ENCODE peak calls at places on chromosomes 5 and 9, in four cellular contexts. Q, Z, O and J are unnamed samples.
A peak's percentile ranks its signal among the peaks of the same experiment; 100 is the strongest.

GRCh38 chr5:129541648-129542251 is 81.7 kb downstream of the ADAMTS19 start:
- DNase-seq in Z (no peak), Q (no peak), O (no peak), J (peak; percentile 8)

GRCh38 chr9:37974506-37975173 is 70.7 kb upstream of the SLC25A51 start:
- DNase-seq in Z (no peak), Q (no peak), O (peak; percentile 25), J (no peak)

GRCh38 chr5:79255786-79256557 is 20.0 kb downstream of the JMY start:
- DNase-seq in Z (no peak), O (no peak), Q (no peak), J (peak; percentile 70)

GRCh38 chr5:14035859-14036440 is 91.5 kb upstream of the DNAH5 start:
- DNase-seq in Z (peak; percentile 46), O (no peak), Q (no peak), J (peak; percentile 87)

GRCh38 chr9:92734931-92735906 is 29.4 kb downstream of the BICD2 start:
- DNase-seq in Q (no peak), O (no peak), Z (no peak), J (no peak)

GRCh38 chr5:175589714-175590113 is 68.2 kb upstream of the HRH2 start:
- DNase-seq in O (no peak), Z (no peak), Q (no peak), J (no peak)

GRCh38 chr5:116300016-116300601 is 215.3 kb downstream of the COMMD10 start:
- DNase-seq in O (no peak), Z (no peak), Q (no peak), J (no peak)

GRCh38 chr5:123340928-123341327 is 82.3 kb downstream of the CEP120 start:
- DNase-seq in Q (no peak), Z (no peak), O (no peak), J (no peak)

GRCh38 chr9:34413229-34413852 is 36.6 kb upstream of the MYORG start:
- DNase-seq in Q (peak; percentile 32), O (no peak), Z (no peak), J (peak; percentile 67)

GRCh38 chr9:72703574-72703973 is 182.2 kb downstream of the TMC1 start:
- DNase-seq in Q (no peak), O (no peak), Z (no peak), J (no peak)

GRCh38 chr5:1014346-1014745 is 5.7 kb downstream of the NKD2 start:
- DNase-seq in Z (no peak), O (peak; percentile 53), Q (no peak), J (no peak)

GRCh38 chr5:59204114-59204897 is 621.4 kb downstream of the RAB3C start:
- DNase-seq in Q (no peak), Z (no peak), O (no peak), J (no peak)

GRCh38 chr5:96794757-96795156 is 13.0 kb downstream of the ERAP1 start:
- DNase-seq in Q (no peak), O (no peak), Z (no peak), J (no peak)

GRCh38 chr9:37639874-37640273 is 10.9 kb upstream of the FRMPD1 start:
- DNase-seq in Q (no peak), Z (no peak), O (no peak), J (no peak)

GRCh38 chr5:157290981-157291711 is 25.2 kb downstream of the CYFIP2 start:
- DNase-seq in Z (no peak), O (peak; percentile 85), Q (no peak), J (peak; percentile 49)

GRCh38 chr5:167819406-167819805 is 472.0 kb upstream of the WWC1 start:
- DNase-seq in Q (no peak), O (no peak), Z (peak; percentile 40), J (no peak)

GRCh38 chr5:167813381-167813780 is 478.1 kb upstream of the WWC1 start:
- DNase-seq in Z (no peak), O (no peak), Q (no peak), J (no peak)

GRCh38 chr5:167816354-167816753 is 475.1 kb upstream of the WWC1 start:
- DNase-seq in Z (no peak), Q (no peak), O (no peak), J (no peak)

GRCh38 chr5:167814828-167815227 is 476.6 kb upstream of the WWC1 start:
- DNase-seq in O (no peak), Z (peak; percentile 37), Q (no peak), J (no peak)

DNA sequence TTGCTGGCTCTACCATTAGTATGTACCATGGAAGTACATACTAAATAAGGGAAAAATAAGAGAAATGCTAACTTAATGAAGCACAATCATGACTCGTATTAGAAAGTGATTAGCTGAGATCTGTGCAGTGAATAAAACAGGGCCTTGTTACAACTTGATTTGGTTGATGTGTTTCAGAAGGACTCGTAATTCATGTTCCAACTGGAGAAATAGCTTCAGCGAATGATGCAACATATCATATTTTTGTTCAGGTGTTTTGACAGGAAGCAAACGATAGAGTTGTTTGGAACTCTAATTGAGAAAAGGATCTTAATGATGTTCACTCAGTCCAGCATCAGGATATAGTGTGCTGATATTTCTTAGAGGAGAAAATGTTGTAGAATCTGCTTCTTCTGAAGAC is 474.6 kb upstream of the WWC1 start:
- DNase-seq in Z (no peak), Q (no peak), O (no peak), J (no peak)
- H3K4me3 ChIP-seq in Z (no peak overlapping the region), Q (no peak overlapping the region), O (no peak overlapping the region), J (no peak overlapping the region)

GRCh38 chr9:35757527-35758275 is 3.6 kb upstream of the MSMP start:
- DNase-seq in Z (peak; percentile 42), O (no peak), Q (no peak), J (no peak)

GRCh38 chr9:35754264-35754663 is at the start of gene MSMP:
- DNase-seq in Q (no peak), O (no peak), Z (no peak), J (no peak)

GRCh38 chr9:35755071-35755470 is 995 bp upstream of the MSMP start:
- DNase-seq in Z (no peak), O (no peak), Q (no peak), J (no peak)

GRCh38 chr9:35756743-35757526 is 2.9 kb upstream of the MSMP start:
- DNase-seq in Q (peak; percentile 74), O (peak; percentile 94), Z (peak; percentile 57), J (peak; percentile 17)

GRCh38 chr9:35756275-35756742 is 2.2 kb upstream of the MSMP start:
- DNase-seq in Z (no peak), O (peak; percentile 88), Q (peak; percentile 64), J (peak; percentile 26)
- H3K4me1 ChIP-seq in Z (peaks cover 3% of the 10 kb centered on the region), O (peaks cover 4% of the 10 kb centered on the region), Q (peaks cover 7% of the 10 kb centered on the region), J (peaks cover 6% of the 10 kb centered on the region)

DNA sequence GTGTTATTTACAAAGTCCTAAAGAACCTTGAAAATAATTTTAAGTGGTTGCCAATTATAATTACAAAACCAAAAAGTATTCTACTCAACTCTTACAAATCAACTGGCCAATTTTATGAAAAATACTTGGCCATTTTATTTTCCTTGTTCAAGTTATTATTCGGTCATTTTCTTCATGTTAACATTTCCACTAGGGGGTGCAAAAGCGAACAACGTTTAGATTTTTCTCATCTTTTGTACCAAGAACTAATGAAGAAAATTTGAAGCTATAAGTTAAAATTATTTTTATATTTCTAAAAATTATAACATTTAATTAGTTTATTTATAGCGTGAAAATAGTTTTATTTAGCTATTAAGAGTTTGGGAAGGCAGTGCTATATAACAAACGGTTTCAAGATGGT is 1453.3 kb downstream of the MAT2B start:
- DNase-seq in O (no peak), Z (no peak), Q (no peak), J (no peak)
- TF ChIP-seq CTCF in O (no peak), Z (no peak), Q (no peak), J (no peak)

GRCh38 chr5:124742521-124742920 is 3.9 kb downstream of the ZNF608 start:
- DNase-seq in Q (no peak), Z (no peak), O (no peak), J (no peak)

GRCh38 chr5:124740991-124741583 is 5.4 kb downstream of the ZNF608 start:
- DNase-seq in O (no peak), Z (no peak), Q (no peak), J (no peak)

GRCh38 chr5:124743534-124744169 is 2.8 kb downstream of the ZNF608 start:
- DNase-seq in Q (no peak), O (no peak), Z (no peak), J (peak; percentile 61)

GRCh38 chr5:124742983-124743533 is 3.4 kb downstream of the ZNF608 start:
- DNase-seq in Q (peak; percentile 43), O (no peak), Z (peak; percentile 75), J (peak; percentile 85)

GRCh38 chr5:124741711-124742496 is 4.5 kb downstream of the ZNF608 start:
- DNase-seq in Q (no peak), O (no peak), Z (no peak), J (peak; percentile 96)
- H3K4me3 ChIP-seq in Q (no peak overlapping the region), O (peak overlapping the region; percentile 90), Z (peak overlapping the region; percentile 77), J (peak overlapping the region; percentile 97)